ENCODE peak calls at places on chromosomes 2 and 18, in nine cellular contexts. D, O, S, F, M, U, B, Y and P are unnamed samples.

GRCh38 chr2:61493523-61493942 is 22.6 kb upstream of the USP34 start:
- DNase-seq in D (no peak), O (no peak), S (peak; percentile 16), F (no peak), M (peak; percentile 52), U (peak; percentile 63), B (no peak), Y (no peak), P (no peak)

GRCh38 chr2:67625671-67626070 is 228.5 kb downstream of the ETAA1 start:
- DNase-seq in D (no peak), O (no peak), S (no peak), F (peak; percentile 46), M (peak; percentile 85), U (no peak), B (no peak), Y (no peak), P (no peak)

GRCh38 chr2:15725101-15725787 is 133.6 kb downstream of the DDX1 start:
- DNase-seq in D (no peak), O (no peak), S (no peak), F (no peak), M (no peak), U (no peak), B (no peak), Y (no peak), P (no peak)

GRCh38 chr2:15756011-15756550 is 164.4 kb downstream of the DDX1 start:
- DNase-seq in D (no peak), O (no peak), S (no peak), F (no peak), M (no peak), U (no peak), B (no peak), Y (no peak), P (no peak)

GRCh38 chr18:67302043-67302442 is 214.5 kb downstream of the DSEL start:
- DNase-seq in D (no peak), O (no peak), S (no peak), F (peak; percentile 39), M (peak; percentile 49), U (no peak), B (no peak), Y (peak; percentile 27), P (no peak)

GRCh38 chr2:2506536-2506935 is 175.5 kb upstream of the MYT1L start:
- DNase-seq in D (no peak), O (no peak), S (no peak), F (no peak), M (no peak), U (no peak), B (no peak), Y (no peak), P (no peak)

GRCh38 chr18:59047992-59048363 is 91.7 kb upstream of the SEC11C start:
- DNase-seq in D (no peak), O (no peak), S (no peak), F (no peak), M (no peak), U (no peak), B (no peak), Y (no peak), P (no peak)

GRCh38 chr2:164593541-164593940 is 27.7 kb downstream of the GRB14 start:
- DNase-seq in D (no peak), O (peak; percentile 63), S (no peak), F (no peak), M (no peak), U (no peak), B (no peak), Y (no peak), P (no peak)

GRCh38 chr2:44551001-44551400 is 189.3 kb downstream of the CAMKMT start:
- DNase-seq in D (no peak), O (no peak), S (no peak), F (no peak), M (no peak), U (no peak), B (no peak), Y (no peak), P (no peak)

GRCh38 chr2:44550571-44550970 is 188.8 kb downstream of the CAMKMT start:
- DNase-seq in D (no peak), O (no peak), S (no peak), F (peak; percentile 51), M (peak; percentile 62), U (no peak), B (no peak), Y (no peak), P (no peak)

GRCh38 chr2:44548221-44549098 is 186.7 kb downstream of the CAMKMT start:
- DNase-seq in D (peak; percentile 16), O (no peak), S (no peak), F (no peak), M (peak; percentile 34), U (no peak), B (no peak), Y (no peak), P (no peak)

GRCh38 chr2:44549099-44549471 is 187.3 kb downstream of the CAMKMT start:
- DNase-seq in D (no peak), O (no peak), S (no peak), F (peak; percentile 97), M (peak; percentile 88), U (no peak), B (no peak), Y (no peak), P (no peak)

DNA sequence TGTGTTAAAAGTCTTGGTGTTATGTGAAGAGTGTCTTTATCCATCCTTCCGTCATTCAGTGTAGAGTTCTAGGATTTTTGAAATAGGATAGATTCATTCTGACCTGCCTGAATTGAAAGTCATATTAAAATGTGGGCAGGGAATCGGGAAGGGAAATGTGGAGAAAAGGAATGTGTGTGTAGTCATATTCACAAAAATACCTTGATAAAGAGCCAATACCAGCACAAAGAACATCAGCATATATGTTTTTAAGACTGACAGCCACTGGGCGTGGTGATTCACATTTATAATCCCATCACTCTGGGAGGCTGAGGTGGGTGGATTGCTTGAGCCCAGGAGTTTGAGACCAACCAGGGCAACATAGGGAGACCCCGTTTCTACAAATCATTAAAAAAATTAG is 188.1 kb downstream of the CAMKMT start:
- DNase-seq in D (no peak), O (no peak), S (no peak), F (peak; percentile 82), M (peak; percentile 58), U (no peak), B (no peak), Y (no peak), P (no peak)
- TF ChIP-seq EZH2phosphoT487 in D (no peak), O (no peak), S (no peak), F (no peak), M (no peak), U (no peak), B (no peak), Y (no peak), P (no peak)

GRCh38 chr2:158688722-158689121 is 106.4 kb upstream of the DAPL1 start:
- DNase-seq in D (no peak), O (peak; percentile 12), S (no peak), F (peak; percentile 32), M (peak; percentile 84), U (no peak), B (no peak), Y (no peak), P (no peak)

GRCh38 chr2:158692372-158693103 is 102.6 kb upstream of the DAPL1 start:
- DNase-seq in D (no peak), O (no peak), S (no peak), F (no peak), M (no peak), U (no peak), B (no peak), Y (no peak), P (no peak)

GRCh38 chr2:158693476-158693875 is 101.6 kb upstream of the DAPL1 start:
- DNase-seq in D (no peak), O (no peak), S (no peak), F (no peak), M (no peak), U (no peak), B (no peak), Y (no peak), P (no peak)

GRCh38 chr2:158690823-158691222 is 104.3 kb upstream of the DAPL1 start:
- DNase-seq in D (no peak), O (no peak), S (no peak), F (no peak), M (no peak), U (no peak), B (no peak), Y (no peak), P (no peak)

DNA sequence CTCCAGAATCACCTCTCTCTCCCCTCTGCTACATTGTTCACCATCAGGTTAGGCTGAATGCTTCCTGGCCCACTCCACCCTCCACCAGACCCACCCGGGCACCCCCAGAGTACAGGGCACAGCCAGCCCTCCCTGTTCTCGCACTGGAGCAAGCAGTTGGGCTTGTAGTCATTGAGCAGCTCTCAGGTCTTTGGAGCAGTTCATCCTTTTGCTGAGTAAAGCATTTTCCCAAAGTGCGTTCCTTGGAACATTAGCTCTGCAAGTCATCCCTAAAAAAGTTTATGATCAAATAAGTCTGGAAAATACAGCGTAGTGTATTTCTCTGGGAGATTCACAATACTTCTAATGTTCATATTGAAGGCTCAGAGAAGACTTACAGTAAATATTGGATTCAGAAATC is 103.5 kb upstream of the DAPL1 start:
- DNase-seq in D (no peak), O (no peak), S (no peak), F (no peak), M (no peak), U (no peak), B (no peak), Y (no peak), P (no peak)
- TF ChIP-seq EZH2phosphoT487 in D (no peak), O (no peak), S (no peak), F (no peak), M (no peak), U (no peak), B (no peak), Y (no peak), P (no peak)

GRCh38 chr2:237674731-237675276 is 47.4 kb downstream of the LRRFIP1 start:
- DNase-seq in D (peak; percentile 54), O (peak; percentile 79), S (peak; percentile 90), F (peak; percentile 41), M (peak; percentile 86), U (peak; percentile 86), B (peak; percentile 75), Y (peak; percentile 90), P (no peak)

GRCh38 chr2:237672731-237673129 is 45.3 kb downstream of the LRRFIP1 start:
- DNase-seq in D (no peak), O (no peak), S (no peak), F (no peak), M (no peak), U (no peak), B (no peak), Y (no peak), P (no peak)

GRCh38 chr2:237671466-237672173 is 44.2 kb downstream of the LRRFIP1 start:
- DNase-seq in D (no peak), O (no peak), S (no peak), F (no peak), M (no peak), U (no peak), B (no peak), Y (no peak), P (no peak)

GRCh38 chr2:237675326-237675725 is 47.9 kb downstream of the LRRFIP1 start:
- DNase-seq in D (no peak), O (no peak), S (no peak), F (no peak), M (no peak), U (no peak), B (no peak), Y (no peak), P (no peak)

GRCh38 chr2:237673130-237673921 is 45.9 kb downstream of the LRRFIP1 start:
- DNase-seq in D (peak; percentile 84), O (peak; percentile 87), S (peak; percentile 84), F (peak; percentile 77), M (peak; percentile 91), U (peak; percentile 84), B (peak; percentile 63), Y (peak; percentile 82), P (peak; percentile 75)
- TF ChIP-seq EZH2phosphoT487 in D (no peak), O (no peak), S (no peak), F (no peak), M (no peak), U (no peak), B (no peak), Y (no peak), P (no peak)

GRCh38 chr2:47189635-47190034 is 34.5 kb upstream of the STPG4 start:
- DNase-seq in D (no peak), O (no peak), S (no peak), F (peak; percentile 95), M (peak; percentile 95), U (no peak), B (no peak), Y (no peak), P (no peak)
- TF ChIP-seq EZH2phosphoT487 in D (no peak), O (no peak), S (no peak), F (no peak), M (no peak), U (no peak), B (no peak), Y (no peak), P (no peak)